ENCODE peak calls at places on chromosomes 16 and 17, in six cellular contexts. One of them, this sample, is unnamed.
A peak's percentile ranks its signal among the peaks of the same experiment; 100 is the strongest.

GRCh38 chr16:4213721-4214120 is 28.2 kb downstream of the SRL start:
- DNase-seq in C1 segment of cervical spinal cord: no peak
- DNase-seq in stromal cell of bone marrow: no peak
- DNase-seq in NCI-H1105: no peak
- DNase-seq in M059J: peak; percentile 23
- DNase-seq in HTR-8/SVneo: no peak
- DNase-seq in this sample: no peak

GRCh38 chr16:87802670-87803069 is 36.9 kb upstream of the KLHDC4 start:
- DNase-seq in C1 segment of cervical spinal cord: no peak
- DNase-seq in stromal cell of bone marrow: no peak
- DNase-seq in NCI-H1105: no peak
- DNase-seq in M059J: no peak
- DNase-seq in HTR-8/SVneo: no peak
- DNase-seq in this sample: no peak

GRCh38 chr16:58462499-58462996 is 37.4 kb upstream of the NDRG4 start:
- DNase-seq in C1 segment of cervical spinal cord: peak; percentile 68
- DNase-seq in stromal cell of bone marrow: no peak
- DNase-seq in NCI-H1105: no peak
- DNase-seq in M059J: no peak
- DNase-seq in HTR-8/SVneo: no peak
- DNase-seq in this sample: no peak

GRCh38 chr16:67657751-67658518 is 2.1 kb downstream of the ACD start:
- DNase-seq in C1 segment of cervical spinal cord: no peak
- DNase-seq in stromal cell of bone marrow: no peak
- DNase-seq in NCI-H1105: no peak
- DNase-seq in M059J: no peak
- DNase-seq in HTR-8/SVneo: no peak
- DNase-seq in this sample: no peak

GRCh38 chr17:5784791-5785190 is 200.5 kb upstream of the NLRP1 start:
- DNase-seq in C1 segment of cervical spinal cord: no peak
- DNase-seq in stromal cell of bone marrow: no peak
- DNase-seq in NCI-H1105: no peak
- DNase-seq in M059J: no peak
- DNase-seq in HTR-8/SVneo: no peak
- DNase-seq in this sample: no peak

GRCh38 chr16:13298676-13299075 is 397.3 kb downstream of the SHISA9 start:
- DNase-seq in C1 segment of cervical spinal cord: peak; percentile 4
- DNase-seq in stromal cell of bone marrow: no peak
- DNase-seq in NCI-H1105: no peak
- DNase-seq in M059J: peak; percentile 19
- DNase-seq in HTR-8/SVneo: no peak
- DNase-seq in this sample: no peak

GRCh38 chr17:15306406-15306970 is 34.9 kb downstream of the TEKT3 start:
- DNase-seq in C1 segment of cervical spinal cord: no peak
- DNase-seq in stromal cell of bone marrow: no peak
- DNase-seq in NCI-H1105: no peak
- DNase-seq in M059J: no peak
- DNase-seq in HTR-8/SVneo: no peak
- DNase-seq in this sample: no peak

GRCh38 chr16:25886598-25886997 is 194.8 kb downstream of the HS3ST4 start:
- DNase-seq in C1 segment of cervical spinal cord: no peak
- DNase-seq in stromal cell of bone marrow: no peak
- DNase-seq in NCI-H1105: no peak
- DNase-seq in M059J: no peak
- DNase-seq in HTR-8/SVneo: no peak
- DNase-seq in this sample: no peak

GRCh38 chr17:57542518-57542917 is 202.6 kb downstream of the CCDC182 start:
- DNase-seq in C1 segment of cervical spinal cord: no peak
- DNase-seq in stromal cell of bone marrow: no peak
- DNase-seq in NCI-H1105: no peak
- DNase-seq in M059J: no peak
- DNase-seq in HTR-8/SVneo: no peak
- DNase-seq in this sample: no peak

GRCh38 chr17:4583796-4584124 is 569 bp upstream of the SMTNL2 start:
- DNase-seq in C1 segment of cervical spinal cord: no peak
- DNase-seq in stromal cell of bone marrow: no peak
- DNase-seq in NCI-H1105: peak; percentile 34
- DNase-seq in M059J: no peak
- DNase-seq in HTR-8/SVneo: peak; percentile 66
- DNase-seq in this sample: no peak

GRCh38 chr16:8391219-8391757 is 199.0 kb downstream of the TMEM114 start:
- DNase-seq in C1 segment of cervical spinal cord: no peak
- DNase-seq in stromal cell of bone marrow: no peak
- DNase-seq in NCI-H1105: no peak
- DNase-seq in M059J: no peak
- DNase-seq in HTR-8/SVneo: no peak
- DNase-seq in this sample: no peak

GRCh38 chr16:49556252-49557069 is 182.9 kb downstream of the C16orf78 start:
- DNase-seq in C1 segment of cervical spinal cord: no peak
- DNase-seq in stromal cell of bone marrow: no peak
- DNase-seq in NCI-H1105: peak; percentile 20
- DNase-seq in M059J: peak; percentile 5
- DNase-seq in HTR-8/SVneo: no peak
- DNase-seq in this sample: no peak

GRCh38 chr17:74289688-74290087 is 15.7 kb downstream of the DNAI2 start:
- DNase-seq in C1 segment of cervical spinal cord: no peak
- DNase-seq in stromal cell of bone marrow: no peak
- DNase-seq in NCI-H1105: no peak
- DNase-seq in M059J: no peak
- DNase-seq in HTR-8/SVneo: no peak
- DNase-seq in this sample: no peak